ENCODE peak calls at places on chromosomes 3 and 15, in ten cellular contexts. R is gastrocnemius medialis, V is pancreas, K is WERI-Rb-1, C is GM10248, U is Calu3, M is AG10803, O is fibroblast of pulmonary artery, N is choroid plexus epithelial cell, D is neural crest cell. H is an unnamed sample.

GRCh38 chr3:159829056-159829995 is 159.3 kb upstream of the IL12A start:
- DNase-seq in R (peak), V (peak), K (no peak), C (no peak), U (peak), M (peak), O (peak), N (peak), D (no peak), H (no peak)

GRCh38 chr15:42239528-42240245 is 31.6 kb upstream of the VPS39 start:
- DNase-seq in R (no peak), V (no peak), K (no peak), C (no peak), U (no peak), M (peak), O (peak), N (peak), D (no peak), H (no peak)

GRCh38 chr3:110806924-110807323 is 264.7 kb upstream of the NECTIN3 start:
- DNase-seq in R (no peak), V (no peak), K (no peak), C (no peak), U (no peak), M (peak), O (no peak), N (peak), D (no peak), H (no peak)

GRCh38 chr3:178603735-178604134 is 67.5 kb downstream of the KCNMB2 start:
- DNase-seq in R (no peak), V (no peak), K (no peak), C (no peak), U (no peak), M (no peak), O (no peak), N (no peak), D (no peak), H (no peak)

GRCh38 chr15:81276967-81277366 is 47.0 kb downstream of the STARD5 start:
- DNase-seq in R (no peak), V (no peak), K (no peak), C (no peak), U (no peak), M (no peak), O (no peak), N (no peak), D (no peak), H (no peak)

GRCh38 chr3:193295985-193296384 is 55.0 kb downstream of the PLAAT1 start:
- DNase-seq in R (no peak), V (no peak), K (no peak), C (no peak), U (no peak), M (no peak), O (no peak), N (no peak), D (no peak), H (no peak)

GRCh38 chr3:174758943-174759342 is 100.2 kb upstream of the NAALADL2 start:
- DNase-seq in R (no peak), V (no peak), K (no peak), C (no peak), U (no peak), M (no peak), O (no peak), N (no peak), D (no peak), H (no peak)

GRCh38 chr3:111963424-111963823 is 15.4 kb upstream of the ABHD10 start:
- DNase-seq in R (no peak), V (no peak), K (no peak), C (no peak), U (no peak), M (peak), O (peak), N (peak), D (no peak), H (no peak)

GRCh38 chr15:63308947-63309346 is 31.5 kb downstream of the APH1B start:
- DNase-seq in R (no peak), V (no peak), K (no peak), C (no peak), U (no peak), M (no peak), O (peak), N (no peak), D (no peak), H (no peak)

GRCh38 chr3:42572278-42572677 is 9.5 kb downstream of the SEC22C start:
- DNase-seq in R (no peak), V (no peak), K (peak), C (peak), U (peak), M (peak), O (peak), N (peak), D (peak), H (peak)

GRCh38 chr15:49610166-49610918 is 10.3 kb downstream of the FAM227B start:
- DNase-seq in R (no peak), V (no peak), K (no peak), C (no peak), U (no peak), M (peak), O (peak), N (no peak), D (no peak), H (no peak)

GRCh38 chr3:171005648-171006047 is 20.9 kb downstream of the SLC2A2 start:
- DNase-seq in R (no peak), V (no peak), K (no peak), C (no peak), U (no peak), M (peak), O (peak), N (no peak), D (no peak), H (no peak)

GRCh38 chr3:196969001-196969659 is 497 bp upstream of the PIGZ start:
- DNase-seq in R (no peak), V (peak), K (no peak), C (peak), U (peak), M (peak), O (no peak), N (no peak), D (no peak), H (peak)

GRCh38 chr3:178669046-178669445 is 132.8 kb downstream of the KCNMB2 start:
- DNase-seq in R (no peak), V (no peak), K (no peak), C (no peak), U (no peak), M (peak), O (no peak), N (peak), D (no peak), H (no peak)

GRCh38 chr15:63448261-63448660 is 56.1 kb upstream of the USP3 start:
- DNase-seq in R (no peak), V (no peak), K (no peak), C (no peak), U (no peak), M (no peak), O (no peak), N (no peak), D (no peak), H (no peak)

GRCh38 chr15:62895905-62896316 is 146.6 kb upstream of the TPM1 start:
- DNase-seq in R (no peak), V (no peak), K (no peak), C (no peak), U (peak), M (peak), O (peak), N (peak), D (no peak), H (no peak)

GRCh38 chr3:74390121-74390870 is 224.2 kb downstream of the CNTN3 start:
- DNase-seq in R (no peak), V (no peak), K (peak), C (no peak), U (no peak), M (peak), O (no peak), N (no peak), D (no peak), H (no peak)

GRCh38 chr15:65862682-65863081 is 6.6 kb upstream of the RAB11A start:
- DNase-seq in R (peak), V (no peak), K (peak), C (peak), U (peak), M (peak), O (peak), N (peak), D (peak), H (peak)

GRCh38 chr3:66138336-66139234 is 82.2 kb upstream of the SLC25A26 start:
- DNase-seq in R (peak), V (no peak), K (peak), C (peak), U (peak), M (peak), O (peak), N (peak), D (peak), H (peak)

GRCh38 chr15:32901995-32902394 is 184.2 kb downstream of the GREM1 start:
- DNase-seq in R (no peak), V (no peak), K (no peak), C (no peak), U (no peak), M (no peak), O (no peak), N (no peak), D (no peak), H (no peak)

GRCh38 chr3:38379201-38379770 is 32.7 kb downstream of the XYLB start:
- DNase-seq in R (no peak), V (no peak), K (no peak), C (no peak), U (no peak), M (no peak), O (no peak), N (no peak), D (no peak), H (no peak)

GRCh38 chr15:69673236-69673881 is 220.7 kb downstream of the RPLP1 start:
- DNase-seq in R (no peak), V (no peak), K (peak), C (no peak), U (no peak), M (no peak), O (no peak), N (no peak), D (no peak), H (no peak)

GRCh38 chr3:107430214-107431047 is 53.2 kb downstream of the CCDC54 start:
- DNase-seq in R (no peak), V (peak), K (no peak), C (peak), U (peak), M (peak), O (peak), N (peak), D (no peak), H (peak)

GRCh38 chr3:149581681-149582349 is 76.0 kb downstream of the WWTR1 start:
- DNase-seq in R (peak), V (no peak), K (no peak), C (no peak), U (peak), M (peak), O (peak), N (peak), D (no peak), H (no peak)

GRCh38 chr3:144384241-144384979 is 412.8 kb downstream of the DIPK2A start:
- DNase-seq in R (no peak), V (no peak), K (no peak), C (no peak), U (no peak), M (no peak), O (peak), N (no peak), D (no peak), H (no peak)

GRCh38 chr15:101534376-101534970 is 45.0 kb upstream of the PCSK6 start:
- DNase-seq in R (no peak), V (no peak), K (no peak), C (no peak), U (no peak), M (no peak), O (no peak), N (no peak), D (no peak), H (no peak)

GRCh38 chr3:191143224-191143623 is 55.8 kb upstream of the OSTN start:
- DNase-seq in R (no peak), V (no peak), K (no peak), C (no peak), U (no peak), M (no peak), O (peak), N (no peak), D (no peak), H (no peak)

GRCh38 chr3:157700405-157700804 is 197.2 kb upstream of the VEPH1 start:
- DNase-seq in R (no peak), V (no peak), K (peak), C (no peak), U (peak), M (no peak), O (peak), N (peak), D (no peak), H (no peak)

GRCh38 chr3:69777582-69777967 is 38.3 kb downstream of the MITF start:
- DNase-seq in R (no peak), V (no peak), K (no peak), C (no peak), U (no peak), M (no peak), O (no peak), N (no peak), D (no peak), H (no peak)

GRCh38 chr3:125191256-125191655 is 21.3 kb downstream of the SLC12A8 start:
- DNase-seq in R (no peak), V (no peak), K (no peak), C (no peak), U (no peak), M (peak), O (no peak), N (no peak), D (no peak), H (no peak)

GRCh38 chr3:5001135-5001534 is 21.9 kb downstream of the BHLHE40 start:
- DNase-seq in R (no peak), V (no peak), K (no peak), C (no peak), U (no peak), M (no peak), O (no peak), N (no peak), D (no peak), H (no peak)

GRCh38 chr15:68463996-68464395 is 32.0 kb upstream of the ITGA11 start:
- DNase-seq in R (no peak), V (no peak), K (no peak), C (no peak), U (no peak), M (no peak), O (peak), N (no peak), D (no peak), H (no peak)

GRCh38 chr3:33091746-33092145 is 5.2 kb downstream of the GLB1 start:
- DNase-seq in R (no peak), V (no peak), K (no peak), C (no peak), U (no peak), M (no peak), O (no peak), N (no peak), D (no peak), H (no peak)

GRCh38 chr3:195139876-195140240 is 131.1 kb downstream of the XXYLT1 start:
- DNase-seq in R (no peak), V (no peak), K (no peak), C (no peak), U (no peak), M (peak), O (no peak), N (no peak), D (no peak), H (no peak)

GRCh38 chr3:37217098-37217849 is 42.9 kb upstream of the LRRFIP2 start:
- DNase-seq in R (no peak), V (peak), K (no peak), C (no peak), U (no peak), M (no peak), O (no peak), N (no peak), D (no peak), H (no peak)

GRCh38 chr3:126678691-126679317 is 23.9 kb upstream of the TXNRD3 start:
- DNase-seq in R (no peak), V (peak), K (peak), C (no peak), U (peak), M (no peak), O (no peak), N (no peak), D (no peak), H (no peak)
- TF ChIP-seq CTCF in R (no peak), V (no peak), K (no peak), C (no peak), U (no peak), M (no peak), O (no peak), N (no peak), D (no peak), H (no peak)

DNA sequence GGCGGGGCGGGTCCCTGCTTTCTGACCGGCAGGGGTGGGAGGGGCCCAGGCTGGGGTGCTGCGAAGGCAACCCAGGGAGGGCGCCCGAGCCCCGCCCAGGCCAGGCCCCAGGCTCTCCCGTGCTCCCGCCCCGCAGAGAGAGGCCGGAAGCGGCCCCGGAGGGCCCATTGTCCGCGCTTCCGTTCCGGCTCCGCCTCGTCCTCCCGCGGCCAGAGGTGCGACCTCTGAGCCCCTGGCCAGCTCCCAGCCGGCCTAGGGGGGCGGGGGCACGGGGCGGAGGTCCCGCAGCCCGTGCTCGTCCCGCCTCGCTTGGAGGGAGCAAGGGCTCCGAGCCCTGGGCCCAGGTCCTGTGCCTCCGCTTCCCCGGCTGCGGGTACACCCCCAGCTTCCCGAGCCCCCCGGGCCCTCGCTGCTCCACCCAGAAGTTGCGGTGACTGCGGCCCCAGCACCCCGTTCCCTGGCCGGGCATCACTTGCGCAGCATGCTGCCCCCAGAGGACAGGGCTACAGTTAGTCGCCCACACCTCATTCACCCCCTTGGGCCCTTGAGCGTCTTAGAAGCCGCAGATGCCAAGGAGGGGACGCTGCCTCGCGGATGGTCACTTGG is 20.4 kb upstream of the PLXND1 start:
- DNase-seq in R (peak), V (peak), K (peak), C (peak), U (peak), M (peak), O (peak), N (peak), D (peak), H (peak)
- TF ChIP-seq CTCF in R (peak), V (no peak), K (no peak), C (peak), U (no peak), M (no peak), O (no peak), N (peak), D (no peak), H (peak)

GRCh38 chr15:38844683-38845195 is 280.1 kb upstream of the RASGRP1 start:
- DNase-seq in R (no peak), V (no peak), K (no peak), C (no peak), U (no peak), M (peak), O (no peak), N (no peak), D (no peak), H (no peak)
- TF ChIP-seq CTCF in R (no peak), V (no peak), K (no peak), C (no peak), U (no peak), M (no peak), O (no peak), N (no peak), D (no peak), H (no peak)

DNA sequence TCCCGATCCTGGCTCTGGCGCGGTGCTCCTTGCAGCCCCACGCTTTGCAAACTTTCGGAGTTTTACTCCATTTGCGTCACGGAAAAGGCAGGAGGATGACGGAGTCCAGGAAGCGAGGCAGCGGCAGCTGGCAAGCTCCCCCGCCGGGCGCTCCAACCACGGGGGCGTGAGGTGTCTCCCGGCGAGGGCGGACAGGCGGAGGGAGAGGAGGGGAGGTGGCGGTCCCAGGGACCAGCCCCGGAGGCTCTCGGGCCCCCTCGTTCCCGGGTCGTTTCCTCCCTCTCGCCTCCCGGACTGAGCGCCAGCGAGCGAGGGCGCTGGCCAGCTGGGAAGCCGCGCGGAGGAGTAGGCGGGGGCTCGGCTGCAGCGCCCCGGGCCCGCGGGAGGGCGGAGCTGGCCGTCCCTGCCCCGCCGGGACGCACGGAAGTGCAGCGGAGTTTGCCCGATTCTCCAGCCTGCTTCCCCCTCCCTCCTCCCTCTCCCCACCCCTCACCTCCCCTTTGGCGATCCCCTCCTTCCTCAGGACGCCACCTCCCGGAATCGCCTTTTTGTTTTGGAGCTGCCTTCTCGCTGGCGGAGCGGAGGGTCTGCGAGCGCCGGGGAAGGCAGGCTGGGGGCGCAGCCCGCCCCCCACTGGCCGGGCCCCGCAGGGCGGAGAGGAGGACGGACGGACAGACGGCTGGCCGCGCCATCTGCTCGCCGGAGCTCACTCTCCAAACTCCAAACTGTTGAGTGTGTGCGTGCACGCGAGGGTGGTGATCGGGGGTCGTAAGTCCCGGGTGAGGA is at the start of gene SNX33:
- DNase-seq in R (peak), V (peak), K (peak), C (peak), U (peak), M (peak), O (peak), N (peak), D (peak), H (peak)
- TF ChIP-seq CTCF in R (peak), V (peak), K (peak), C (peak), U (peak), M (peak), O (peak), N (peak), D (peak), H (peak)

GRCh38 chr15:39583586-39584265 is 2.8 kb downstream of the THBS1 start:
- DNase-seq in R (no peak), V (no peak), K (peak), C (peak), U (no peak), M (peak), O (peak), N (peak), D (no peak), H (peak)
- TF ChIP-seq CTCF in R (no peak), V (no peak), K (peak), C (peak), U (no peak), M (peak), O (peak), N (peak), D (peak), H (peak)

H was measured in activated CD8-positive, alpha-beta T cell treated with anti-CD3 and anti-CD28 coated beads for 36 hours.